ENCODE peak calls at places on chromosomes 13 and 19, in seven cellular contexts. One of them, this sample, is unnamed.

GRCh38 chr13:39897636-39898035 is 242.2 kb downstream of the COG6 start:
- DNase-seq in NCI-H2227 treated with DMSO at 0.1 percent for 48 hours: no peak
- DNase-seq in activated T-helper 1 cell treated with anti-CD3 and anti-CD28 coated beads, Interleukin-12 subunit alpha, Interleukin-12 subunit beta, Interleukin-2, Interleukin-4 antibody, amounts not matched to agents 30 ng/mL and 10 ng/mL and 1 ng/mL, durations not matched to agents 14 hours and 24 hours and 36 hours: no peak
- DNase-seq in stimulated activated CD4-positive, alpha-beta T cell treated with anti-CD3 and anti-CD28 coated beads, Interleukin-4, amount 100 ng/mL, for 24 hours: no peak
- DNase-seq in head of caudate nucleus: no peak
- DNase-seq in H54: no peak
- DNase-seq in iris pigment epithelial cell: peak
- DNase-seq in this sample: no peak

GRCh38 chr19:3344608-3345598 is 21.5 kb upstream of the NFIC start:
- DNase-seq in NCI-H2227 treated with DMSO at 0.1 percent for 48 hours: no peak
- DNase-seq in activated T-helper 1 cell treated with anti-CD3 and anti-CD28 coated beads, Interleukin-12 subunit alpha, Interleukin-12 subunit beta, Interleukin-2, Interleukin-4 antibody, amounts not matched to agents 30 ng/mL and 10 ng/mL and 1 ng/mL, durations not matched to agents 14 hours and 24 hours and 36 hours: no peak
- DNase-seq in stimulated activated CD4-positive, alpha-beta T cell treated with anti-CD3 and anti-CD28 coated beads, Interleukin-4, amount 100 ng/mL, for 24 hours: no peak
- DNase-seq in head of caudate nucleus: no peak
- DNase-seq in H54: no peak
- DNase-seq in iris pigment epithelial cell: no peak
- DNase-seq in this sample: no peak

GRCh38 chr19:11288349-11288748 is 7.6 kb upstream of the TSPAN16 start:
- DNase-seq in NCI-H2227 treated with DMSO at 0.1 percent for 48 hours: no peak
- DNase-seq in activated T-helper 1 cell treated with anti-CD3 and anti-CD28 coated beads, Interleukin-12 subunit alpha, Interleukin-12 subunit beta, Interleukin-2, Interleukin-4 antibody, amounts not matched to agents 30 ng/mL and 10 ng/mL and 1 ng/mL, durations not matched to agents 14 hours and 24 hours and 36 hours: no peak
- DNase-seq in stimulated activated CD4-positive, alpha-beta T cell treated with anti-CD3 and anti-CD28 coated beads, Interleukin-4, amount 100 ng/mL, for 24 hours: no peak
- DNase-seq in head of caudate nucleus: no peak
- DNase-seq in H54: no peak
- DNase-seq in iris pigment epithelial cell: peak
- DNase-seq in this sample: no peak

GRCh38 chr19:35911790-35912189 is 3.7 kb upstream of the TYROBP start:
- DNase-seq in NCI-H2227 treated with DMSO at 0.1 percent for 48 hours: no peak
- DNase-seq in activated T-helper 1 cell treated with anti-CD3 and anti-CD28 coated beads, Interleukin-12 subunit alpha, Interleukin-12 subunit beta, Interleukin-2, Interleukin-4 antibody, amounts not matched to agents 30 ng/mL and 10 ng/mL and 1 ng/mL, durations not matched to agents 14 hours and 24 hours and 36 hours: no peak
- DNase-seq in stimulated activated CD4-positive, alpha-beta T cell treated with anti-CD3 and anti-CD28 coated beads, Interleukin-4, amount 100 ng/mL, for 24 hours: no peak
- DNase-seq in head of caudate nucleus: no peak
- DNase-seq in H54: no peak
- DNase-seq in iris pigment epithelial cell: no peak
- DNase-seq in this sample: no peak

GRCh38 chr19:31421856-31422255 is 72.6 kb upstream of the TSHZ3 start:
- DNase-seq in NCI-H2227 treated with DMSO at 0.1 percent for 48 hours: no peak
- DNase-seq in activated T-helper 1 cell treated with anti-CD3 and anti-CD28 coated beads, Interleukin-12 subunit alpha, Interleukin-12 subunit beta, Interleukin-2, Interleukin-4 antibody, amounts not matched to agents 30 ng/mL and 10 ng/mL and 1 ng/mL, durations not matched to agents 14 hours and 24 hours and 36 hours: no peak
- DNase-seq in stimulated activated CD4-positive, alpha-beta T cell treated with anti-CD3 and anti-CD28 coated beads, Interleukin-4, amount 100 ng/mL, for 24 hours: no peak
- DNase-seq in head of caudate nucleus: no peak
- DNase-seq in H54: no peak
- DNase-seq in iris pigment epithelial cell: no peak
- DNase-seq in this sample: no peak

GRCh38 chr19:41299046-41299754 is 10.8 kb upstream of the CCDC97 start:
- DNase-seq in NCI-H2227 treated with DMSO at 0.1 percent for 48 hours: no peak
- DNase-seq in activated T-helper 1 cell treated with anti-CD3 and anti-CD28 coated beads, Interleukin-12 subunit alpha, Interleukin-12 subunit beta, Interleukin-2, Interleukin-4 antibody, amounts not matched to agents 30 ng/mL and 10 ng/mL and 1 ng/mL, durations not matched to agents 14 hours and 24 hours and 36 hours: no peak
- DNase-seq in stimulated activated CD4-positive, alpha-beta T cell treated with anti-CD3 and anti-CD28 coated beads, Interleukin-4, amount 100 ng/mL, for 24 hours: no peak
- DNase-seq in head of caudate nucleus: no peak
- DNase-seq in H54: no peak
- DNase-seq in iris pigment epithelial cell: no peak
- DNase-seq in this sample: no peak

GRCh38 chr13:85619321-85619720 is 179.9 kb downstream of the SLITRK6 start:
- DNase-seq in NCI-H2227 treated with DMSO at 0.1 percent for 48 hours: no peak
- DNase-seq in activated T-helper 1 cell treated with anti-CD3 and anti-CD28 coated beads, Interleukin-12 subunit alpha, Interleukin-12 subunit beta, Interleukin-2, Interleukin-4 antibody, amounts not matched to agents 30 ng/mL and 10 ng/mL and 1 ng/mL, durations not matched to agents 14 hours and 24 hours and 36 hours: no peak
- DNase-seq in stimulated activated CD4-positive, alpha-beta T cell treated with anti-CD3 and anti-CD28 coated beads, Interleukin-4, amount 100 ng/mL, for 24 hours: no peak
- DNase-seq in head of caudate nucleus: no peak
- DNase-seq in H54: no peak
- DNase-seq in iris pigment epithelial cell: no peak
- DNase-seq in this sample: no peak

GRCh38 chr19:29539668-29540067 is 13.9 kb downstream of the VSTM2B start:
- DNase-seq in NCI-H2227 treated with DMSO at 0.1 percent for 48 hours: no peak
- DNase-seq in activated T-helper 1 cell treated with anti-CD3 and anti-CD28 coated beads, Interleukin-12 subunit alpha, Interleukin-12 subunit beta, Interleukin-2, Interleukin-4 antibody, amounts not matched to agents 30 ng/mL and 10 ng/mL and 1 ng/mL, durations not matched to agents 14 hours and 24 hours and 36 hours: no peak
- DNase-seq in stimulated activated CD4-positive, alpha-beta T cell treated with anti-CD3 and anti-CD28 coated beads, Interleukin-4, amount 100 ng/mL, for 24 hours: no peak
- DNase-seq in head of caudate nucleus: no peak
- DNase-seq in H54: no peak
- DNase-seq in iris pigment epithelial cell: no peak
- DNase-seq in this sample: no peak

GRCh38 chr19:58181902-58182576 is 822 bp upstream of the ZNF274 start:
- DNase-seq in NCI-H2227 treated with DMSO at 0.1 percent for 48 hours: no peak
- DNase-seq in activated T-helper 1 cell treated with anti-CD3 and anti-CD28 coated beads, Interleukin-12 subunit alpha, Interleukin-12 subunit beta, Interleukin-2, Interleukin-4 antibody, amounts not matched to agents 30 ng/mL and 10 ng/mL and 1 ng/mL, durations not matched to agents 14 hours and 24 hours and 36 hours: peak
- DNase-seq in stimulated activated CD4-positive, alpha-beta T cell treated with anti-CD3 and anti-CD28 coated beads, Interleukin-4, amount 100 ng/mL, for 24 hours: peak
- DNase-seq in head of caudate nucleus: no peak
- DNase-seq in H54: peak
- DNase-seq in iris pigment epithelial cell: peak
- DNase-seq in this sample: peak

GRCh38 chr13:40629678-40630384 is 36.6 kb downstream of the FOXO1 start:
- DNase-seq in NCI-H2227 treated with DMSO at 0.1 percent for 48 hours: no peak
- DNase-seq in activated T-helper 1 cell treated with anti-CD3 and anti-CD28 coated beads, Interleukin-12 subunit alpha, Interleukin-12 subunit beta, Interleukin-2, Interleukin-4 antibody, amounts not matched to agents 30 ng/mL and 10 ng/mL and 1 ng/mL, durations not matched to agents 14 hours and 24 hours and 36 hours: no peak
- DNase-seq in stimulated activated CD4-positive, alpha-beta T cell treated with anti-CD3 and anti-CD28 coated beads, Interleukin-4, amount 100 ng/mL, for 24 hours: no peak
- DNase-seq in head of caudate nucleus: no peak
- DNase-seq in H54: no peak
- DNase-seq in iris pigment epithelial cell: no peak
- DNase-seq in this sample: no peak

GRCh38 chr19:28972144-28972543 is 240.8 kb downstream of the UQCRFS1 start:
- DNase-seq in NCI-H2227 treated with DMSO at 0.1 percent for 48 hours: no peak
- DNase-seq in activated T-helper 1 cell treated with anti-CD3 and anti-CD28 coated beads, Interleukin-12 subunit alpha, Interleukin-12 subunit beta, Interleukin-2, Interleukin-4 antibody, amounts not matched to agents 30 ng/mL and 10 ng/mL and 1 ng/mL, durations not matched to agents 14 hours and 24 hours and 36 hours: no peak
- DNase-seq in stimulated activated CD4-positive, alpha-beta T cell treated with anti-CD3 and anti-CD28 coated beads, Interleukin-4, amount 100 ng/mL, for 24 hours: no peak
- DNase-seq in head of caudate nucleus: no peak
- DNase-seq in H54: no peak
- DNase-seq in iris pigment epithelial cell: no peak
- DNase-seq in this sample: no peak

GRCh38 chr19:15093001-15093400 is 11.0 kb downstream of the OR1I1 start:
- DNase-seq in NCI-H2227 treated with DMSO at 0.1 percent for 48 hours: no peak
- DNase-seq in activated T-helper 1 cell treated with anti-CD3 and anti-CD28 coated beads, Interleukin-12 subunit alpha, Interleukin-12 subunit beta, Interleukin-2, Interleukin-4 antibody, amounts not matched to agents 30 ng/mL and 10 ng/mL and 1 ng/mL, durations not matched to agents 14 hours and 24 hours and 36 hours: no peak
- DNase-seq in stimulated activated CD4-positive, alpha-beta T cell treated with anti-CD3 and anti-CD28 coated beads, Interleukin-4, amount 100 ng/mL, for 24 hours: no peak
- DNase-seq in head of caudate nucleus: no peak
- DNase-seq in H54: no peak
- DNase-seq in iris pigment epithelial cell: no peak
- DNase-seq in this sample: no peak

GRCh38 chr13:45393941-45394570 is 24.1 kb downstream of the SLC25A30 start:
- DNase-seq in NCI-H2227 treated with DMSO at 0.1 percent for 48 hours: peak
- DNase-seq in activated T-helper 1 cell treated with anti-CD3 and anti-CD28 coated beads, Interleukin-12 subunit alpha, Interleukin-12 subunit beta, Interleukin-2, Interleukin-4 antibody, amounts not matched to agents 30 ng/mL and 10 ng/mL and 1 ng/mL, durations not matched to agents 14 hours and 24 hours and 36 hours: no peak
- DNase-seq in stimulated activated CD4-positive, alpha-beta T cell treated with anti-CD3 and anti-CD28 coated beads, Interleukin-4, amount 100 ng/mL, for 24 hours: peak
- DNase-seq in head of caudate nucleus: peak
- DNase-seq in H54: peak
- DNase-seq in iris pigment epithelial cell: peak
- DNase-seq in this sample: peak

GRCh38 chr13:98144501-98145350 is 1.8 kb downstream of the FARP1 start:
- DNase-seq in NCI-H2227 treated with DMSO at 0.1 percent for 48 hours: no peak
- DNase-seq in activated T-helper 1 cell treated with anti-CD3 and anti-CD28 coated beads, Interleukin-12 subunit alpha, Interleukin-12 subunit beta, Interleukin-2, Interleukin-4 antibody, amounts not matched to agents 30 ng/mL and 10 ng/mL and 1 ng/mL, durations not matched to agents 14 hours and 24 hours and 36 hours: no peak
- DNase-seq in stimulated activated CD4-positive, alpha-beta T cell treated with anti-CD3 and anti-CD28 coated beads, Interleukin-4, amount 100 ng/mL, for 24 hours: no peak
- DNase-seq in head of caudate nucleus: no peak
- DNase-seq in H54: no peak
- DNase-seq in iris pigment epithelial cell: peak
- DNase-seq in this sample: no peak

GRCh38 chr13:51767100-51767499 is 36.9 kb downstream of the DHRS12 start:
- DNase-seq in NCI-H2227 treated with DMSO at 0.1 percent for 48 hours: no peak
- DNase-seq in activated T-helper 1 cell treated with anti-CD3 and anti-CD28 coated beads, Interleukin-12 subunit alpha, Interleukin-12 subunit beta, Interleukin-2, Interleukin-4 antibody, amounts not matched to agents 30 ng/mL and 10 ng/mL and 1 ng/mL, durations not matched to agents 14 hours and 24 hours and 36 hours: no peak
- DNase-seq in stimulated activated CD4-positive, alpha-beta T cell treated with anti-CD3 and anti-CD28 coated beads, Interleukin-4, amount 100 ng/mL, for 24 hours: no peak
- DNase-seq in head of caudate nucleus: no peak
- DNase-seq in H54: no peak
- DNase-seq in iris pigment epithelial cell: no peak
- DNase-seq in this sample: no peak

GRCh38 chr13:41774605-41775218 is 186.2 kb downstream of the VWA8 start:
- DNase-seq in NCI-H2227 treated with DMSO at 0.1 percent for 48 hours: no peak
- DNase-seq in activated T-helper 1 cell treated with anti-CD3 and anti-CD28 coated beads, Interleukin-12 subunit alpha, Interleukin-12 subunit beta, Interleukin-2, Interleukin-4 antibody, amounts not matched to agents 30 ng/mL and 10 ng/mL and 1 ng/mL, durations not matched to agents 14 hours and 24 hours and 36 hours: no peak
- DNase-seq in stimulated activated CD4-positive, alpha-beta T cell treated with anti-CD3 and anti-CD28 coated beads, Interleukin-4, amount 100 ng/mL, for 24 hours: no peak
- DNase-seq in head of caudate nucleus: no peak
- DNase-seq in H54: no peak
- DNase-seq in iris pigment epithelial cell: no peak
- DNase-seq in this sample: no peak

GRCh38 chr19:14005381-14006084 is 587 bp downstream of the RFX1 start:
- DNase-seq in NCI-H2227 treated with DMSO at 0.1 percent for 48 hours: peak
- DNase-seq in activated T-helper 1 cell treated with anti-CD3 and anti-CD28 coated beads, Interleukin-12 subunit alpha, Interleukin-12 subunit beta, Interleukin-2, Interleukin-4 antibody, amounts not matched to agents 30 ng/mL and 10 ng/mL and 1 ng/mL, durations not matched to agents 14 hours and 24 hours and 36 hours: peak
- DNase-seq in stimulated activated CD4-positive, alpha-beta T cell treated with anti-CD3 and anti-CD28 coated beads, Interleukin-4, amount 100 ng/mL, for 24 hours: peak
- DNase-seq in head of caudate nucleus: peak
- DNase-seq in H54: no peak
- DNase-seq in iris pigment epithelial cell: peak
- DNase-seq in this sample: peak

GRCh38 chr19:19662344-19662743 is 1.1 kb downstream of the ATP13A1 start:
- DNase-seq in NCI-H2227 treated with DMSO at 0.1 percent for 48 hours: no peak
- DNase-seq in activated T-helper 1 cell treated with anti-CD3 and anti-CD28 coated beads, Interleukin-12 subunit alpha, Interleukin-12 subunit beta, Interleukin-2, Interleukin-4 antibody, amounts not matched to agents 30 ng/mL and 10 ng/mL and 1 ng/mL, durations not matched to agents 14 hours and 24 hours and 36 hours: no peak
- DNase-seq in stimulated activated CD4-positive, alpha-beta T cell treated with anti-CD3 and anti-CD28 coated beads, Interleukin-4, amount 100 ng/mL, for 24 hours: no peak
- DNase-seq in head of caudate nucleus: no peak
- DNase-seq in H54: no peak
- DNase-seq in iris pigment epithelial cell: no peak
- DNase-seq in this sample: no peak

GRCh38 chr19:16330368-16330801 is 5.8 kb downstream of the KLF2 start:
- DNase-seq in NCI-H2227 treated with DMSO at 0.1 percent for 48 hours: no peak
- DNase-seq in activated T-helper 1 cell treated with anti-CD3 and anti-CD28 coated beads, Interleukin-12 subunit alpha, Interleukin-12 subunit beta, Interleukin-2, Interleukin-4 antibody, amounts not matched to agents 30 ng/mL and 10 ng/mL and 1 ng/mL, durations not matched to agents 14 hours and 24 hours and 36 hours: peak
- DNase-seq in stimulated activated CD4-positive, alpha-beta T cell treated with anti-CD3 and anti-CD28 coated beads, Interleukin-4, amount 100 ng/mL, for 24 hours: peak
- DNase-seq in head of caudate nucleus: no peak
- DNase-seq in H54: peak
- DNase-seq in iris pigment epithelial cell: peak
- DNase-seq in this sample: peak

GRCh38 chr19:33273881-33274662 is 28.3 kb downstream of the CEBPA start:
- DNase-seq in NCI-H2227 treated with DMSO at 0.1 percent for 48 hours: peak
- DNase-seq in activated T-helper 1 cell treated with anti-CD3 and anti-CD28 coated beads, Interleukin-12 subunit alpha, Interleukin-12 subunit beta, Interleukin-2, Interleukin-4 antibody, amounts not matched to agents 30 ng/mL and 10 ng/mL and 1 ng/mL, durations not matched to agents 14 hours and 24 hours and 36 hours: no peak
- DNase-seq in stimulated activated CD4-positive, alpha-beta T cell treated with anti-CD3 and anti-CD28 coated beads, Interleukin-4, amount 100 ng/mL, for 24 hours: peak
- DNase-seq in head of caudate nucleus: peak
- DNase-seq in H54: no peak
- DNase-seq in iris pigment epithelial cell: peak
- DNase-seq in this sample: peak

GRCh38 chr19:54521022-54521859 is 18.6 kb downstream of the LAIR2 start:
- DNase-seq in NCI-H2227 treated with DMSO at 0.1 percent for 48 hours: no peak
- DNase-seq in activated T-helper 1 cell treated with anti-CD3 and anti-CD28 coated beads, Interleukin-12 subunit alpha, Interleukin-12 subunit beta, Interleukin-2, Interleukin-4 antibody, amounts not matched to agents 30 ng/mL and 10 ng/mL and 1 ng/mL, durations not matched to agents 14 hours and 24 hours and 36 hours: peak
- DNase-seq in stimulated activated CD4-positive, alpha-beta T cell treated with anti-CD3 and anti-CD28 coated beads, Interleukin-4, amount 100 ng/mL, for 24 hours: peak
- DNase-seq in head of caudate nucleus: no peak
- DNase-seq in H54: no peak
- DNase-seq in iris pigment epithelial cell: no peak
- DNase-seq in this sample: peak

GRCh38 chr19:49556412-49557398 is 23.7 kb downstream of the NOSIP start:
- DNase-seq in NCI-H2227 treated with DMSO at 0.1 percent for 48 hours: no peak
- DNase-seq in activated T-helper 1 cell treated with anti-CD3 and anti-CD28 coated beads, Interleukin-12 subunit alpha, Interleukin-12 subunit beta, Interleukin-2, Interleukin-4 antibody, amounts not matched to agents 30 ng/mL and 10 ng/mL and 1 ng/mL, durations not matched to agents 14 hours and 24 hours and 36 hours: no peak
- DNase-seq in stimulated activated CD4-positive, alpha-beta T cell treated with anti-CD3 and anti-CD28 coated beads, Interleukin-4, amount 100 ng/mL, for 24 hours: no peak
- DNase-seq in head of caudate nucleus: no peak
- DNase-seq in H54: no peak
- DNase-seq in iris pigment epithelial cell: no peak
- DNase-seq in this sample: no peak